ENCODE peak calls at places on chromosomes 11 and 22, in seven cellular contexts. B is H1, F is K562, M is SK-N-SH, Y is GM12878, S is HepG2, A is HCT116. W is an unnamed sample.

GRCh38 chr11:44944853-44945235 is 5.8 kb downstream of the TP53I11 start:
- DNase-seq in Y (no peak), A (no peak), M (no peak), S (no peak), F (no peak), B (no peak), W (no peak)

GRCh38 chr11:70916321-70916720 is 336.1 kb downstream of the SHANK2 start:
- DNase-seq in B (no peak), A (no peak), F (no peak), M (no peak), Y (no peak), S (no peak), W (no peak)

GRCh38 chr22:32596471-32596870 is 121.9 kb downstream of the FBXO7 start:
- DNase-seq in S (no peak), B (no peak), F (no peak), M (no peak), A (no peak), Y (no peak), W (no peak)

GRCh38 chr11:68950268-68950667 is 30.5 kb downstream of the MRGPRD start:
- DNase-seq in S (no peak), M (peak), Y (no peak), A (peak), B (no peak), F (peak), W (peak)

GRCh38 chr11:121581607-121582006 is 128.8 kb upstream of the SORL1-AS1 start:
- DNase-seq in A (no peak), S (no peak), B (no peak), Y (no peak), M (no peak), F (no peak), W (no peak)

GRCh38 chr11:2210366-2211112 is 38.9 kb upstream of the TH start:
- DNase-seq in B (no peak), S (no peak), F (no peak), A (no peak), Y (no peak), M (no peak), W (no peak)

GRCh38 chr11:94028436-94028835 is 7.3 kb downstream of the HEPHL1 start:
- DNase-seq in A (no peak), F (no peak), S (no peak), B (no peak), M (no peak), Y (no peak), W (no peak)

GRCh38 chr22:30610299-30610698 is 3.3 kb downstream of the TCN2 start:
- DNase-seq in S (no peak), A (no peak), F (no peak), M (no peak), B (no peak), Y (no peak), W (no peak)

GRCh38 chr11:58618215-58618614 is 4.2 kb upstream of the CNTF start:
- DNase-seq in F (no peak), S (peak), B (no peak), Y (no peak), M (no peak), A (no peak), W (no peak)

GRCh38 chr11:127133061-127133460 is 132.5 kb upstream of the KIRREL3 start:
- DNase-seq in M (no peak), F (no peak), A (no peak), S (no peak), B (no peak), Y (no peak), W (no peak)

GRCh38 chr11:46361283-46362145 is 14.3 kb downstream of the DGKZ start:
- DNase-seq in A (no peak), S (no peak), F (peak), M (peak), B (no peak), Y (peak), W (no peak)

GRCh38 chr11:57100638-57101312 is 81.0 kb upstream of the LRRC55 start:
- DNase-seq in A (no peak), Y (no peak), F (no peak), S (no peak), M (peak), B (no peak), W (no peak)

GRCh38 chr11:2890466-2891241 is 5.1 kb upstream of the CDKN1C start:
- DNase-seq in A (no peak), S (no peak), F (peak), B (no peak), Y (no peak), M (no peak), W (no peak)

GRCh38 chr22:32723632-32724031 is 77.9 kb upstream of the TIMP3 start:
- DNase-seq in S (no peak), A (no peak), Y (peak), M (no peak), B (no peak), F (no peak), W (no peak)

GRCh38 chr22:46091277-46091977 is 58.9 kb upstream of the PPARA start:
- DNase-seq in M (no peak), F (no peak), S (no peak), A (no peak), B (no peak), Y (no peak), W (no peak)

GRCh38 chr22:24153959-24154358 is 27.3 kb upstream of the SUSD2 start:
- DNase-seq in F (no peak), Y (no peak), M (no peak), A (no peak), B (no peak), S (no peak), W (no peak)

GRCh38 chr11:125343732-125344131 is 152.3 kb downstream of the FEZ1 start:
- DNase-seq in A (no peak), S (no peak), B (no peak), F (no peak), Y (no peak), M (no peak), W (no peak)

GRCh38 chr11:27388001-27388400 is 25.0 kb upstream of the CCDC34 start:
- DNase-seq in B (no peak), S (no peak), A (no peak), Y (no peak), M (no peak), F (peak), W (no peak)

GRCh38 chr22:44685384-44686056 is 16.5 kb upstream of the PRR5 start:
- DNase-seq in S (no peak), Y (peak), A (peak), B (no peak), F (peak), M (peak), W (peak)

GRCh38 chr22:44689915-44690524 is 12.0 kb upstream of the PRR5 start:
- DNase-seq in A (no peak), S (no peak), B (no peak), F (no peak), Y (no peak), M (no peak), W (no peak)

GRCh38 chr22:44689173-44689572 is 12.8 kb upstream of the PRR5 start:
- DNase-seq in Y (no peak), A (peak), B (no peak), S (no peak), M (no peak), F (peak), W (no peak)

GRCh38 chr22:44684506-44685383 is 17.3 kb upstream of the PRR5 start:
- DNase-seq in Y (peak), F (peak), M (peak), A (peak), S (peak), B (peak), W (peak)

GRCh38 chr22:44686873-44687600 is 15.0 kb upstream of the PRR5 start:
- DNase-seq in M (no peak), A (no peak), Y (no peak), B (no peak), F (no peak), S (peak), W (peak)
- TF ChIP-seq JUND in M (no peak), A (no peak), Y (no peak), B (no peak), F (no peak), S (no peak), W (no peak)

GRCh38 chr11:72562431-72562830 is 111.8 kb downstream of the PDE2A start:
- DNase-seq in F (no peak), A (no peak), M (no peak), Y (no peak), S (no peak), B (no peak), W (no peak)
- TF ChIP-seq JUND in F (no peak), A (no peak), M (no peak), Y (no peak), S (no peak), B (no peak), W (no peak)

DNA sequence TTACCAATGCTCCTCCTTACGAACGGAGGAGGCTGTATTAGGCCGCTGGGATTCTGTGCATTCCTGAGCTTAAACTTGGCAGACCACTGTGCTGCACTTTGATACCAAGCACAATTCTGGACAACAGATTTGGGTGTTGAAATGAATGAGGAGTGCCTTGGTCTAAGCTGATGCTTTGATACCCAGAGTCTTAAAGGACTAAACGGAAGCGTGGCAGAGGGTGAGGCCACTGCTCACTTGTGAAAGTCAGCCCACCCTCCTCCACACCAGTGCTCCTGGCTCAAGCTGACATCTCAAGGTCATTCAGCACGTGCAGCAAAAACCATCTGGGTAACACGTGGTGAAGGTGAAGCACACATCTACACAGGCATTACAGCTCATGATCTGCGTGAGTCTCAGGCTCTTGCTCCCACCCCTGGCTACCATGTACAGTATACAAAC is 85.9 kb downstream of the MICAL3 start:
- DNase-seq in S (peak), B (no peak), F (no peak), A (no peak), Y (no peak), M (no peak), W (no peak)
- TF ChIP-seq JUND in S (no peak), B (no peak), F (no peak), A (no peak), Y (no peak), M (no peak), W (no peak)

GRCh38 chr11:11895672-11896071 is 53.9 kb downstream of the USP47 start:
- DNase-seq in B (no peak), S (no peak), Y (no peak), A (no peak), F (no peak), M (no peak), W (peak)
- TF ChIP-seq JUND in B (no peak), S (no peak), Y (no peak), A (no peak), F (no peak), M (no peak), W (no peak)

DNA sequence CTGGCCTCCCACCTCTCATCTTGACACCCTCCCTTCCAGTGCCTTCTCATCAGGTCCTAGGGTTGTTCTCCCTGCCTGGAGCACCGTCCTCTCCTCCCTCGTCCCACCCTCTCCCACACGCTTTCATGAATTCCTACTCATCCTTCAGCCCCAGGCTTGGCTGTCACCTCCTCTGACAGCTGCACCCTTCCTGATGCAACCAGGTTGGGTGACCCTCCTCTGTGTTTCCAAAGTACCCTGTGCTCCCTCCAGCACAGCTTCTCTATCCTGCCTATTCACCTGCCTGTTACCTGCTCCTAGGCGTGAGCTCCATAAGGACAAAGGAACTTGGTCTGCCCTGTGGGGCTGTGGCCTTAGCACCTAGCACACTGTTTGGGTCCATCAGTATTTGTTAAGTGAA is 58.4 kb downstream of the SGSM3 start:
- DNase-seq in Y (no peak), B (no peak), F (no peak), M (no peak), S (no peak), A (no peak), W (no peak)
- TF ChIP-seq JUND in Y (no peak), B (no peak), F (no peak), M (no peak), S (no peak), A (no peak), W (no peak)

DNA sequence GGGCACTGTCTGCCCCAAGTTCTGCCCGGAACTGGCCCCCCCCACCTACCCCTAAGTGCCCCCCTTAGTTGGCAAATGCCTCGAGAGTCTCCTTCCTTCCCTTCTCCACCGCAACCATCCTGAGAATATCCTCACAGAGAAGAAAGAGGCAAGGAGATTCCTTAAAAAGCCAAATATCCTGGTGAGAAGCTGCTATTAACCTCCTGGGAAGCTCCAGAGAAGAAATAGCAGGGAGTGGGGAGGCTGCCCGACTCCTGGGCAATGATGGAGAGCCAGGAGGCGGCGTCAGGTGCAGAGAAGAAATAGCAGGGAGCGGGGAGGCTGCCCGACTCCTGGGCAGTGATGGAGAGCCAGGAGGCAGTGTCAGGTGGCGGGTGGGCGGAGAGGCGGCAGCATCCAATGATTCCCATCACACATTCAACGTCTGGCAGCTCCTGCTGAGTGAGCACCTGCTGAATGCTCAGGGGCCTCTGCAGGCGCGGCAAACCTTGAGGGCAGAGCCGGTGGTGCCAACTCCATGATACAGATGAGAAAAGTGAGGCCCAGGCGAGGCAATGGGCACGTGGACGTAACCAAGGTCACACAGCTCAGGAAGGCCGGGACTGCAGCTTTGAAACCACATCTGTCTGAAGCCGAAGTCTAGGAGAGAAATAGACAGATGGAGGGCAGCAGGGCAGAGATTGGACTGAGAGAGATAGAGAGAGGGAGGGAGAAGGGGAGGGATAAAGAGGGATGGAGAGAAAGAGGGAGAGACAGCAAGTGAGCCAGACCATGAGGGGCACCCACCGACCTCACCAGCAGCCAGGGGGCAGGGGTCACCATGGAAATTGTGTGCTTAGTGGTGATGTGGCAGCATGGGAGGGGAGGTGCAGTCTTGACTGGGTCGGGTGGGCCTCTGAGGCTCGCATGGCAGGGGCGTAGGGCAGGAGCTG is 58.3 kb downstream of the CYTH4 start:
- DNase-seq in A (no peak), M (no peak), F (no peak), S (no peak), Y (no peak), B (no peak), W (no peak)
- TF ChIP-seq JUND in A (no peak), M (no peak), F (no peak), S (no peak), Y (no peak), B (no peak), W (no peak)

DNA sequence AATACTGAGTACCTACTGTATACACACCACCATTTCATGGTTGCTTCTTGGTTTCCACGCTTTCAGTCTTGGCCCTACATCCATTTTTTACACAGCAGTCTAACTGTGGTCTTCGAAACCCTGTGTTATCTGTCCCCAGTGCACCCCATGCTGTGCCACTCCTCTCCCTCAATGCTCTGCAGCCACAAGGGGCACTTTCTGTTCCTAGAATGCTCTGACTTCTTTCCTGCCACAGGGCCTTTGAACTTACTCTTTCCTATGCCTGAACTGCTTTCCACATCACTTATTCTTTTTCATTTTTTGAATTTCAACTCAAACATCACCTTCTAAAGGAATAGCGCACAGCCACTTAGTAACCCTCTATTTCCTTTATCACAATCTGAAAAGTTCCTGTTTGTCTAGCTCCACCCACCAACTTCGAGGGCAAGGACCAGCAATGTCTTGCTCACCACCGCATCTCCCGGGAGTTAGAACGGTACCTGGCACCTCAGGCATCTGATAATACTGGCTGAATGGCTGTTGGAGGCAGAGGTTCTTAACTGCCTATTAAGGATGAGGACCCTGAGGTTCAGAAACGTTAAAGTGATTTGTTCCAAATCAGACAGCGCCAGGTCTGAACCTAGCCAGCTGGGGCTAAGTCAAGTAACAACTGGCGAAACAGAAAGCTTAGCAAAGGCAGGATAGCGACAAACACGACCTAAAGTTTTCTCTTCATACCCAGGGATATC is 568 bp downstream of the ALG8 start:
- DNase-seq in B (no peak), S (no peak), M (peak), Y (peak), F (peak), A (peak), W (no peak)
- TF ChIP-seq JUND in B (no peak), S (no peak), M (no peak), Y (no peak), F (no peak), A (no peak), W (no peak)

GRCh38 chr22:35657571-35658312 is 9.5 kb downstream of the APOL6 start:
- DNase-seq in A (no peak), B (no peak), Y (no peak), M (no peak), S (no peak), F (no peak), W (no peak)

GRCh38 chr22:35656284-35656752 is 8.1 kb downstream of the APOL6 start:
- DNase-seq in A (no peak), F (no peak), Y (no peak), S (no peak), B (no peak), M (peak), W (peak)

GRCh38 chr22:35664955-35665577 is 16.8 kb downstream of the APOL6 start:
- DNase-seq in A (no peak), Y (no peak), F (no peak), M (no peak), B (no peak), S (no peak), W (no peak)

GRCh38 chr22:35663371-35663770 is 15.1 kb downstream of the APOL6 start:
- DNase-seq in F (no peak), S (no peak), Y (no peak), B (no peak), A (no peak), M (no peak), W (no peak)

GRCh38 chr22:35661377-35661937 is 13.2 kb downstream of the APOL6 start:
- DNase-seq in B (no peak), M (no peak), Y (no peak), S (no peak), F (no peak), A (no peak), W (no peak)
- TF ChIP-seq JUND in B (no peak), M (no peak), Y (no peak), S (no peak), F (no peak), A (no peak), W (no peak)

DNA sequence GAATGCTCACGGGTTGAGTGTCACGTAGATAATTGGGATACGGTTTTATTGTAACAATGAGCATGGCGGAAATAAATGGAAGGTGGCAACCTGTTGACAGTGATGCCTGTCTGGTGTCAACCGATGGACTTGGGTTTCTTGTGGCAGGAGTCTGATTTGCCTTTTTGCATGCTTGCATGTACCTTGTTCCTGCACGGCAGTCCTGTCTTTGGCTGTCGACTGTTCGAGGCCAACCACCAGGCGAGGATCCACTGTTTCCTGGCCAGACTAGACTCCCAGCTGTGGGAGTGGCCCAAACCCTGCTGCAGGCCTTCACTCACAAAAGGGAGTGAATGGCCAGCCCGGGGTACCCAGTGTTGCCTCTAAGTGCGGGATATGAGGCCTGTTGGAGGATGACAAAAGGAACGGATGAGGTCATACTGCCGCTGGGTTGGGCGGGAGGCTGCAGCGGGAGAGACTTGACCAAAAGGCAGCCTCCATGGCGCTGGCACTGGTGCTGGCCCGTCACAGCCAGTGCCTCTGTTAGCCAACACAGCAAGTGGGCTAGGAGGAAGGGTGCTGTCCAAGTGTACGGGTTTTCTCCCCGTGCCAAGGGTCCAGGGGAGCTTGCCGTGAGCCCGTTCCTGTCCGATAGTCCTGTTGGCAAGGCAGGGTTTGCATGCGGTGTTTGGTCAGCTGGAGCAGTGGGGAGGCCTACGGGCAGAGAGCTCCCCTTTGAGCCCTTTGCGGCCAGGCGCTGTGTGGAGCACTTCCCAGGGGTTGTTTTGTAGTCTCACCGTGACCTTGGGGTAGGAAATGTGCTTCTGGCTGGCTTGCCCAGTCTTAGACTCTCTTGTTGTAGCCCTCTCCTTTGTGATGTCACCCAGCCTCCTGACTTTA is 974 bp downstream of the DGCR8 start:
- DNase-seq in F (peak), B (peak), M (peak), A (no peak), Y (no peak), S (peak), W (no peak)
- TF ChIP-seq JUND in F (peak), B (no peak), M (no peak), A (no peak), Y (no peak), S (no peak), W (no peak)

W was measured in T47D.